ENCODE peak calls at places on chromosomes 11 and 22, in nine cellular contexts. E, Z, J, T, O, K, X, Q and U are unnamed samples.

GRCh38 chr11:30172872-30173271 is 57.9 kb upstream of the FSHB start:
- DNase-seq in X (no peak), T (no peak), J (no peak), E (no peak), Q (no peak), O (no peak), Z (no peak), K (no peak), U (no peak)

GRCh38 chr22:49290286-49290685 is 537.4 kb downstream of the BRD1 start:
- DNase-seq in E (no peak), X (no peak), K (no peak), T (no peak), O (no peak), Q (peak), J (no peak), Z (no peak), U (no peak)

GRCh38 chr11:66559141-66559861 is 9.1 kb downstream of the CTSF start:
- DNase-seq in X (no peak), Q (no peak), O (no peak), E (no peak), J (peak), T (no peak), Z (no peak), K (no peak), U (no peak)

GRCh38 chr11:8566613-8567210 is 27.3 kb downstream of the STK33 start:
- DNase-seq in T (peak), Q (no peak), X (peak), E (no peak), Z (no peak), K (no peak), O (peak), J (no peak), U (no peak)

GRCh38 chr22:28773461-28773867 is 969 bp downstream of the CCDC117 start:
- DNase-seq in J (no peak), T (no peak), O (no peak), X (no peak), Z (peak), Q (no peak), K (no peak), E (no peak), U (peak)

GRCh38 chr11:114265084-114265878 is 30.9 kb upstream of the NNMT start:
- DNase-seq in T (no peak), E (no peak), O (no peak), X (no peak), K (no peak), Z (no peak), Q (no peak), J (no peak), U (no peak)

GRCh38 chr11:57459112-57460016 is 964 bp upstream of the RTN4RL2 start:
- DNase-seq in O (no peak), E (no peak), J (peak), X (no peak), K (no peak), Q (peak), Z (no peak), T (no peak), U (no peak)

GRCh38 chr11:43419460-43419859 is 60.7 kb downstream of the TTC17 start:
- DNase-seq in E (no peak), J (no peak), Q (no peak), Z (no peak), X (peak), T (peak), K (no peak), O (peak), U (no peak)

GRCh38 chr22:41831383-41831782 is 1.5 kb upstream of the SREBF2 start:
- DNase-seq in T (no peak), Z (no peak), E (peak), K (no peak), X (no peak), J (no peak), O (no peak), Q (no peak), U (no peak)

GRCh38 chr11:88310246-88310645 is 27.3 kb downstream of the CTSC start:
- DNase-seq in X (no peak), T (no peak), E (no peak), Q (no peak), Z (no peak), K (no peak), O (no peak), J (no peak), U (no peak)
- TF ChIP-seq POLR2AphosphoS5 in X (no peak), T (no peak), E (no peak), Q (no peak), Z (no peak), K (no peak), O (no peak), J (no peak), U (no peak)

GRCh38 chr11:36165638-36166389 is 123.4 kb downstream of the COMMD9 start:
- DNase-seq in X (no peak), O (no peak), J (no peak), Q (no peak), K (no peak), E (no peak), T (no peak), Z (no peak), U (no peak)
- TF ChIP-seq POLR2AphosphoS5 in X (no peak), O (no peak), J (no peak), Q (no peak), K (no peak), E (no peak), T (no peak), Z (no peak), U (no peak)

GRCh38 chr11:2943711-2944118 is 14.5 kb upstream of the PHLDA2 start:
- DNase-seq in Z (no peak), K (no peak), E (no peak), J (peak), T (no peak), Q (peak), O (no peak), X (no peak), U (no peak)
- TF ChIP-seq POLR2AphosphoS5 in Z (no peak), K (no peak), E (no peak), J (no peak), T (no peak), Q (peak), O (peak), X (no peak), U (no peak)

DNA sequence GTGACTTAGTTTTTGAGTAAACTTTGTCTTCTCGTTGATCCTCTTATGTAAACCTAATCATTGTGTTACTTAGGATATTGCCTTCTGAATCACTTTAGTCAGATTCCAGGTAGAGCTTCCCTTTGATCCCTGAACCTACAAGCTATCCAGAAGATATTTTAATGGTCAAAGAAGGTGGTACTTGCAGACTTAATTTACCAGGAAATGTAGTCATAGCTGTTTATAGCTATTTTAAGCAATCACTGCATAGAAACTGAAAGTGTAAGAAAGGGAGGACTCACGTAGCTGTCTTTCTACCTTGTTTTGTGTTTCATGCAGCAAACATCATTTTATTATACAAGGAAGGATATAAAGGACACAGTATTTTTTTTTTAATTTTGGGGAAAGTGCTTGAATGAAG is 189.5 kb downstream of the DDX10 start:
- DNase-seq in Z (peak), Q (no peak), K (no peak), J (no peak), X (no peak), O (no peak), E (no peak), T (no peak), U (no peak)
- TF ChIP-seq POLR2AphosphoS5 in Z (no peak), Q (no peak), K (no peak), J (no peak), X (no peak), O (no peak), E (no peak), T (no peak), U (no peak)

DNA sequence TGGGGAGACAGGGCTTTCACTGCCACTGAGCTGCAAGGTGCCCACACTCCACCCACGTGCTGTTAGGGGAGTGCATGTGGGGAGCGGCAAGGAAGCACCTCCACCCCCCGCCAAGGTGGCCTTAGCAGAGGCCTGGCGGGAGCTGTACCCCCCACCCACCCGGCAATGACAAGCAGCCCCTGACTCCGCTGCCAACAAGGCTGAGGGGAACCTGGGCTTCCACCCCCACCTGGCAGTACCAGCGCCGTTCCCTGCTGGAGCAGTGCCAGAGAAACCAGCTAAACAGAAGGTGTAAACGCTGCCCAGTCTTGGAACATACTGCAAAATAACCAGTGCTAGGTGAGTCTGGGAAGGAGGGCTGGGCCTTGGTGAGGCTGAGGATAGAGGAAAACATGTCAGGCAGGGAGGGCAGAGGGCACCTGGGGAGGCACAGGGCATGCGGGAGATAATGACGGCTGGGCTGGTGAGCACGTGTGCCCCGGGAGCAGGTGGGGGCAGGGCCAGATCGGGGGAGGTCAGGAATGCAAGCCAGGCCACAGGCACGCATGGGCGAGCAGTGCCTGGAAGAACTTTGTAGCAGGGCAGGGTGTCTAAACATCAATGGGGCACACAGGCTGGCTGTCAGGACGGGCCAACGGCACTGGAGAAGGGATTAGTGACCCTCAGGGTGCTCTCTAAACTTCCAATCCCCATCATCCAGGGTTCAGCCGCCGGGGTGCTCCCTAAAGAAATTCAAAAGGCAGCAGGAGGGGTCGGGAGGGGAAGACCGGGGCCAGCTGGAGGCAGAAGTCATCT is 6.6 kb downstream of the CERK start:
- DNase-seq in O (no peak), Z (no peak), J (no peak), X (peak), E (peak), Q (no peak), K (no peak), T (no peak), U (no peak)
- TF ChIP-seq POLR2AphosphoS5 in O (no peak), Z (no peak), J (no peak), X (peak), E (peak), Q (no peak), K (no peak), T (no peak), U (no peak)

DNA sequence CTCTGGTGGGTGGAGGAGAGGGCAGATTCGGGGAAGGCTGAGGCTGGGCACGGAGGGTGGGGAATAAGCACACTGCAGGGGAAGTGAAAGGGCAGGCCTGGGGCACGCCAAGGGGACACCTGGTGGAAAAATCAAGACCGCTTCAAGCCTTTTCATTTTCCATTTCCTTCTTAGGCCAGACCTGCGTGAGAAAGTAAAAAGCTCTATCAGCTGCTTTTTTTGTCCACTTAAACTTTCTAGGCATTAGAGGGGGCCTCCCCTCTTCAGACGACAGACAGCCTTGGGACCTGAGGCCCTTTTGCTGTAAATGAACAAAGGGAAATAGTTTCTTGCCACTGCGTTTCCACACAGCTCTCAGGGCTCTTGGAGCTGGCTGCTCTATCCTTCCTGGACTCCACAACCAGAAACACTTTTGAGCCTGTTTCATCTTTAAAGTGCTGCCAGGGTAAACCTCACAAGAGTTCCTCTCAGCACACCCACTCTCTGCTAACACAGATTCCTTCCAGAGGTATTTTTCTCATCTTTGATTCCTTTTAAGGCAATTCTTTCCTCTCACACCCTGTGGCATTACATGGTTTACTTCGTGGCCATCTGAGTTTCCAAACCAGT is 25.0 kb upstream of the SERPIND1 start:
- DNase-seq in K (no peak), Q (no peak), J (no peak), E (peak), X (no peak), O (no peak), Z (peak), T (no peak), U (peak)
- TF ChIP-seq POLR2AphosphoS5 in K (no peak), Q (peak), J (no peak), E (peak), X (no peak), O (no peak), Z (no peak), T (no peak), U (no peak)